ENCODE peak calls at places on chromosome 12, in six cellular contexts. One of them, this sample, is unnamed.

GRCh38 chr12:45730842-45731336 is 1.4 kb downstream of the ARID2 start:
- DNase-seq in IMR-90: peak; percentile 39
- DNase-seq in H9: no peak
- DNase-seq in neuronal stem cell: no peak
- DNase-seq in mesenchymal stem cell: no peak
- DNase-seq in H1: no peak
- DNase-seq in this sample: peak; percentile 61

GRCh38 chr12:14696265-14696741 is at the start of gene GUCY2C:
- DNase-seq in IMR-90: no peak
- DNase-seq in H9: no peak
- DNase-seq in neuronal stem cell: no peak
- DNase-seq in mesenchymal stem cell: no peak
- DNase-seq in H1: no peak
- DNase-seq in this sample: no peak

GRCh38 chr12:77746108-77746507 is 84.6 kb upstream of the NAV3 start:
- DNase-seq in IMR-90: peak; percentile 38
- DNase-seq in H9: no peak
- DNase-seq in neuronal stem cell: no peak
- DNase-seq in mesenchymal stem cell: peak; percentile 87
- DNase-seq in H1: no peak
- DNase-seq in this sample: no peak

GRCh38 chr12:13234045-13234641 is 37.6 kb downstream of the EMP1 start:
- DNase-seq in IMR-90: peak; percentile 70
- DNase-seq in H9: peak; percentile 62
- DNase-seq in neuronal stem cell: peak; percentile 32
- DNase-seq in mesenchymal stem cell: peak; percentile 70
- DNase-seq in H1: peak; percentile 13
- DNase-seq in this sample: peak; percentile 78

GRCh38 chr12:101875112-101875961 is 2.0 kb upstream of the DRAM1 start:
- DNase-seq in IMR-90: peak; percentile 42
- DNase-seq in H9: no peak
- DNase-seq in neuronal stem cell: no peak
- DNase-seq in mesenchymal stem cell: peak; percentile 61
- DNase-seq in H1: no peak
- DNase-seq in this sample: no peak

GRCh38 chr12:56350662-56351061 is 9.2 kb downstream of the STAT2 start:
- DNase-seq in IMR-90: no peak
- DNase-seq in H9: no peak
- DNase-seq in neuronal stem cell: no peak
- DNase-seq in mesenchymal stem cell: no peak
- DNase-seq in H1: no peak
- DNase-seq in this sample: no peak

GRCh38 chr12:48815281-48816110 is 2.8 kb upstream of the CACNB3 start:
- DNase-seq in IMR-90: peak; percentile 78
- DNase-seq in H9: peak; percentile 88
- DNase-seq in neuronal stem cell: peak; percentile 68
- DNase-seq in mesenchymal stem cell: peak; percentile 90
- DNase-seq in H1: no peak
- DNase-seq in this sample: peak; percentile 91

GRCh38 chr12:93918262-93918661 is 230.1 kb upstream of the PLXNC1 start:
- DNase-seq in IMR-90: peak; percentile 75
- DNase-seq in H9: no peak
- DNase-seq in neuronal stem cell: no peak
- DNase-seq in mesenchymal stem cell: peak; percentile 46
- DNase-seq in H1: no peak
- DNase-seq in this sample: no peak

GRCh38 chr12:103879878-103880277 is 38.8 kb upstream of the NT5DC3 start:
- DNase-seq in IMR-90: no peak
- DNase-seq in H9: no peak
- DNase-seq in neuronal stem cell: no peak
- DNase-seq in mesenchymal stem cell: no peak
- DNase-seq in H1: no peak
- DNase-seq in this sample: no peak

GRCh38 chr12:27964123-27964522 is 8.4 kb downstream of the PTHLH start:
- DNase-seq in IMR-90: peak; percentile 42
- DNase-seq in H9: no peak
- DNase-seq in neuronal stem cell: no peak
- DNase-seq in mesenchymal stem cell: no peak
- DNase-seq in H1: no peak
- DNase-seq in this sample: no peak

GRCh38 chr12:24948816-24949722 is at the start of gene BCAT1:
- DNase-seq in IMR-90: peak; percentile 88
- DNase-seq in H9: peak; percentile 86
- DNase-seq in neuronal stem cell: peak; percentile 48
- DNase-seq in mesenchymal stem cell: peak; percentile 89
- DNase-seq in H1: peak; percentile 57
- DNase-seq in this sample: peak; percentile 95

GRCh38 chr12:84738481-84738972 is 174.1 kb downstream of the SLC6A15 start:
- DNase-seq in IMR-90: peak; percentile 43
- DNase-seq in H9: no peak
- DNase-seq in neuronal stem cell: no peak
- DNase-seq in mesenchymal stem cell: peak; percentile 58
- DNase-seq in H1: no peak
- DNase-seq in this sample: no peak

GRCh38 chr12:96516472-96517417 is 27.4 kb downstream of the CFAP54 start:
- DNase-seq in IMR-90: peak; percentile 85
- DNase-seq in H9: peak; percentile 69
- DNase-seq in neuronal stem cell: peak; percentile 59
- DNase-seq in mesenchymal stem cell: peak; percentile 76
- DNase-seq in H1: peak; percentile 63
- DNase-seq in this sample: peak; percentile 63

GRCh38 chr12:65472079-65472478 is 193.6 kb downstream of the MSRB3 start:
- DNase-seq in IMR-90: no peak
- DNase-seq in H9: no peak
- DNase-seq in neuronal stem cell: no peak
- DNase-seq in mesenchymal stem cell: no peak
- DNase-seq in H1: no peak
- DNase-seq in this sample: no peak

GRCh38 chr12:124939428-124940142 is 25.1 kb upstream of the UBC start:
- DNase-seq in IMR-90: peak; percentile 98
- DNase-seq in H9: peak; percentile 97
- DNase-seq in neuronal stem cell: peak; percentile 96
- DNase-seq in mesenchymal stem cell: peak; percentile 98
- DNase-seq in H1: peak; percentile 90
- DNase-seq in this sample: peak; percentile 99

GRCh38 chr12:89932950-89933349 is 224.3 kb upstream of the ATP2B1 start:
- DNase-seq in IMR-90: peak; percentile 47
- DNase-seq in H9: no peak
- DNase-seq in neuronal stem cell: no peak
- DNase-seq in mesenchymal stem cell: no peak
- DNase-seq in H1: no peak
- DNase-seq in this sample: no peak

GRCh38 chr12:38850463-38850862 is 54.9 kb downstream of the CPNE8 start:
- DNase-seq in IMR-90: no peak
- DNase-seq in H9: no peak
- DNase-seq in neuronal stem cell: no peak
- DNase-seq in mesenchymal stem cell: peak; percentile 54
- DNase-seq in H1: no peak
- DNase-seq in this sample: no peak

GRCh38 chr12:87074801-87075200 is 818.6 kb upstream of the MGAT4C start:
- DNase-seq in IMR-90: peak; percentile 5
- DNase-seq in H9: no peak
- DNase-seq in neuronal stem cell: no peak
- DNase-seq in mesenchymal stem cell: no peak
- DNase-seq in H1: no peak
- DNase-seq in this sample: no peak

GRCh38 chr12:13095266-13095995 is 8.0 kb downstream of the GSG1 start:
- DNase-seq in IMR-90: no peak
- DNase-seq in H9: no peak
- DNase-seq in neuronal stem cell: no peak
- DNase-seq in mesenchymal stem cell: no peak
- DNase-seq in H1: no peak
- DNase-seq in this sample: no peak

GRCh38 chr12:93244514-93245077 is 133.1 kb upstream of the NUDT4 start:
- DNase-seq in IMR-90: no peak
- DNase-seq in H9: no peak
- DNase-seq in neuronal stem cell: no peak
- DNase-seq in mesenchymal stem cell: no peak
- DNase-seq in H1: no peak
- DNase-seq in this sample: no peak

GRCh38 chr12:57215668-57216013 is 953 bp upstream of the NXPH4 start:
- DNase-seq in IMR-90: peak; percentile 30
- DNase-seq in H9: no peak
- DNase-seq in neuronal stem cell: no peak
- DNase-seq in mesenchymal stem cell: peak; percentile 42
- DNase-seq in H1: no peak
- DNase-seq in this sample: peak; percentile 38

GRCh38 chr12:82359115-82359478 is 768 bp downstream of the METTL25 start:
- DNase-seq in IMR-90: no peak
- DNase-seq in H9: peak; percentile 69
- DNase-seq in neuronal stem cell: no peak
- DNase-seq in mesenchymal stem cell: no peak
- DNase-seq in H1: no peak
- DNase-seq in this sample: peak; percentile 40

GRCh38 chr12:6903712-6904111 is 910 bp upstream of the LRRC23 start:
- DNase-seq in IMR-90: no peak
- DNase-seq in H9: no peak
- DNase-seq in neuronal stem cell: no peak
- DNase-seq in mesenchymal stem cell: no peak
- DNase-seq in H1: no peak
- DNase-seq in this sample: no peak

GRCh38 chr12:23775208-23775607 is 174.3 kb downstream of the SOX5 start:
- DNase-seq in IMR-90: no peak
- DNase-seq in H9: no peak
- DNase-seq in neuronal stem cell: no peak
- DNase-seq in mesenchymal stem cell: no peak
- DNase-seq in H1: no peak
- DNase-seq in this sample: no peak

GRCh38 chr12:7143564-7143963 is 13.4 kb downstream of the CLSTN3 start:
- DNase-seq in IMR-90: no peak
- DNase-seq in H9: no peak
- DNase-seq in neuronal stem cell: no peak
- DNase-seq in mesenchymal stem cell: no peak
- DNase-seq in H1: no peak
- DNase-seq in this sample: no peak

GRCh38 chr12:42213023-42213422 is 25.0 kb downstream of the YAF2 start:
- DNase-seq in IMR-90: peak; percentile 59
- DNase-seq in H9: no peak
- DNase-seq in neuronal stem cell: no peak
- DNase-seq in mesenchymal stem cell: no peak
- DNase-seq in H1: no peak
- DNase-seq in this sample: no peak

GRCh38 chr12:47585507-47585906 is 120.3 kb downstream of the RPAP3 start:
- DNase-seq in IMR-90: no peak
- DNase-seq in H9: no peak
- DNase-seq in neuronal stem cell: no peak
- DNase-seq in mesenchymal stem cell: no peak
- DNase-seq in H1: no peak
- DNase-seq in this sample: no peak

GRCh38 chr12:749871-750270 is 2.5 kb upstream of the WNK1 start:
- DNase-seq in IMR-90: no peak
- DNase-seq in H9: no peak
- DNase-seq in neuronal stem cell: no peak
- DNase-seq in mesenchymal stem cell: no peak
- DNase-seq in H1: no peak
- DNase-seq in this sample: no peak
- H3K4me2 ChIP-seq in IMR-90: no peak overlapping the region
- H3K4me2 ChIP-seq in H9: no peak overlapping the region
- H3K4me2 ChIP-seq in neuronal stem cell: no peak overlapping the region
- H3K4me2 ChIP-seq in mesenchymal stem cell: no peak overlapping the region
- H3K4me2 ChIP-seq in H1: no peak overlapping the region
- H3K4me2 ChIP-seq in this sample: no peak overlapping the region

DNA sequence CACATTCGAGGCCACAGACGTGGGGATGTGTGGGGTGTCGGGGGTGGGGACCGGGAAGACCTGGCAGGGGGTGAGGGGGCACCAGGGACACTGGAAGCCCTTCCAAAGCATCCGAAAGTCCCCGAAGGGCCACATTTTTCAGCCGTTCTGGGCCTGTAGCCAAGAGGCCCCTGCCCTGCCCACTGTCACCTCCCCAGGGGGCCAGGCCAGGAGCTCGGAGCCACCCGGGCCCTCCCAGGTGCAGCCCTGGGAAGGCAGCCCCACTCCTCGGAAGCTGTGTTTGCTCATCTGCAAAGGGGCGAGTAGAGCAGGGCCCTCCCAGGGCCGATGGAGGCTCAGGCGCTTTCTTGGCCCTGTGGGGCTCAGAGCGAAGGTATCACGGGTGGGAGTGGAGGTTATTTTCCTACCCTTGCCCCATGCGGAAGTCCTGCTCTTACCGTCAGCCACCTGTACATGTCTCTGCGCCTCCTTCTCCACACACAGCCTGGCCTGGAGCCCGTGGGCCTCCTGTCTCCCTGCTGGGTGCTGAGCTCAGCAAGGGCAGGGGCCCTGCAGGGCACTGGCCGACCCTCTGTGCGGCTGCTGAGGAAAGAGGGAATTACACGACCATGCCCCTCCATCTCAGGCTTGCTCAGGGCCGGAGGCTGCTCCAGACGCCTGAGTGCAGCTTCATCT is 27.2 kb downstream of the NOC4L start:
- DNase-seq in IMR-90: no peak
- DNase-seq in H9: no peak
- DNase-seq in neuronal stem cell: no peak
- DNase-seq in mesenchymal stem cell: no peak
- DNase-seq in H1: no peak
- DNase-seq in this sample: no peak
- H2BK15ac ChIP-seq in IMR-90: no peak overlapping the region
- H2BK15ac ChIP-seq in H9: no peak overlapping the region
- H2BK15ac ChIP-seq in neuronal stem cell: peak overlapping the region; percentile 78
- H2BK15ac ChIP-seq in mesenchymal stem cell: no peak overlapping the region
- H2BK15ac ChIP-seq in H1: no peak overlapping the region
- H2BK15ac ChIP-seq in this sample: no peak overlapping the region

DNA sequence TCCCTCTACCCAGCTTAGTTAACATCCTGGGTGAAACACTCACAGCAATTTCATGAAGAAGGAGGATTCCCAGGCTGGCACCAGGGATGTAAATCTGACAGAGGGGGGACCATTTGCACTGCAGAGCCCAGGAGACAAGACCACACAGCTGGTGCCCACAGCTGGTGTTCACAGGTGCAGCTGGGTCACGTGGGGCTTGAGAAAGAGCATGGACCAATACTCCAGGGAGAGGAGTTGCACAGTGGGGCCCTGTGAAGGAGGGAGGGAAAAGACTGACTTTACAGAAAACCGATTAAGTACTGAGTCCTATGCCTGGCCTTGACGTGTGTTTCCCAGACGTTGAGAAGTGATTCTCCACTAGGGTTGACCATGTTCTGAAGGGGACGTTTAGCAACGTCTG is 1316.7 kb upstream of the TMEM132C start:
- DNase-seq in IMR-90: no peak
- DNase-seq in H9: no peak
- DNase-seq in neuronal stem cell: no peak
- DNase-seq in mesenchymal stem cell: no peak
- DNase-seq in H1: no peak
- DNase-seq in this sample: no peak
- H3K4me2 ChIP-seq in IMR-90: no peak overlapping the region
- H3K4me2 ChIP-seq in H9: no peak overlapping the region
- H3K4me2 ChIP-seq in neuronal stem cell: no peak overlapping the region
- H3K4me2 ChIP-seq in mesenchymal stem cell: no peak overlapping the region
- H3K4me2 ChIP-seq in H1: no peak overlapping the region
- H3K4me2 ChIP-seq in this sample: no peak overlapping the region

DNA sequence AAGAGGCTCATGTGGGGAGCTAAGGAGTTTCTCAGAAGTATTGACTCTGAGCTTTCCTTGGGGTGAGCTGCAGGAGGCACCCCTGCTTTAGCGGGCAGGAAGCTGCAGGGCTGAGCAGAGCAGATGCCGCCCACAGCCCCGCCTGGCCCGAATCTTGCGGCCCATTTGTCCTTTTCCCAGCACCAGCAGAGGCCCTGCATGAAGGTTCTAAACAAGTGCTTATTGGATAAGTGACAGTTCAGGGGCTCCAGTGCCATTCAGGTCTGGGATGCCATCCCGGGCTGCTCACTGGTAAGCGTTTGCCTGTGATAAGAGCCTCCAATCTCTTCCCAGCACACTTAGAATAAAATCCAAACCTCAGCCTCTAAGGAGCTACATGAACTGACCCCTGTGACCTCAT is 11.4 kb downstream of the RILPL1 start:
- DNase-seq in IMR-90: no peak
- DNase-seq in H9: no peak
- DNase-seq in neuronal stem cell: no peak
- DNase-seq in mesenchymal stem cell: no peak
- DNase-seq in H1: no peak
- DNase-seq in this sample: no peak
- H2BK15ac ChIP-seq in IMR-90: no peak overlapping the region
- H2BK15ac ChIP-seq in H9: no peak overlapping the region
- H2BK15ac ChIP-seq in neuronal stem cell: no peak overlapping the region
- H2BK15ac ChIP-seq in mesenchymal stem cell: no peak overlapping the region
- H2BK15ac ChIP-seq in H1: no peak overlapping the region
- H2BK15ac ChIP-seq in this sample: no peak overlapping the region